ENCODE peak calls at places on chromosomes 5 and 9, in seven cellular contexts. E is psoas muscle, Q is RWPE1, G is stomach, H is D721Med, N is bronchial epithelial cell, V is neural crest cell. A is an unnamed sample.

GRCh38 chr9:133023117-133023890 is 7.5 kb upstream of the GTF3C5 start:
- DNase-seq in H (no peak), G (peak; percentile 36), V (no peak), Q (no peak), N (no peak), E (no peak), A (no peak)

GRCh38 chr5:176365663-176366574 is 632 bp downstream of the ARL10 start:
- DNase-seq in V (peak; percentile 29), H (no peak), G (no peak), E (peak; percentile 54), Q (peak; percentile 41), N (peak; percentile 18), A (peak; percentile 76)

GRCh38 chr5:151275803-151276202 is 22.8 kb downstream of the GM2A start:
- DNase-seq in E (no peak), H (no peak), V (no peak), N (no peak), Q (no peak), G (no peak), A (no peak)

GRCh38 chr5:159412284-159413046 is 82.2 kb upstream of the IL12B start:
- DNase-seq in Q (no peak), N (peak; percentile 14), G (peak; percentile 26), V (no peak), E (no peak), H (no peak), A (no peak)

GRCh38 chr5:110086658-110087388 is 397.1 kb downstream of the MAN2A1 start:
- DNase-seq in G (no peak), E (peak; percentile 39), Q (peak; percentile 62), V (no peak), N (peak; percentile 97), H (no peak), A (no peak)

GRCh38 chr5:86909461-86909881 is 291.7 kb downstream of the COX7C start:
- DNase-seq in E (no peak), G (no peak), N (no peak), Q (peak; percentile 86), H (no peak), V (no peak), A (no peak)

GRCh38 chr5:140633081-140633471 is at the start of gene CD14:
- DNase-seq in G (peak; percentile 32), H (no peak), N (peak; percentile 61), Q (peak; percentile 89), E (peak; percentile 66), V (no peak), A (no peak)

GRCh38 chr5:115349001-115349817 is 52.8 kb upstream of the CCDC112 start:
- DNase-seq in G (peak; percentile 36), V (no peak), N (peak; percentile 88), Q (peak; percentile 85), E (peak; percentile 32), H (no peak), A (no peak)

GRCh38 chr9:37675661-37676060 is 24.9 kb downstream of the FRMPD1 start:
- DNase-seq in V (no peak), G (no peak), Q (no peak), E (no peak), H (no peak), N (no peak), A (no peak)

GRCh38 chr5:142618125-142618524 is 67.8 kb downstream of the FGF1 start:
- DNase-seq in E (no peak), Q (peak; percentile 22), N (peak; percentile 66), V (no peak), H (no peak), G (no peak), A (no peak)

GRCh38 chr5:72228957-72229356 is 91.1 kb downstream of the MRPS27 start:
- DNase-seq in E (no peak), V (no peak), G (no peak), N (no peak), H (no peak), Q (no peak), A (no peak)

GRCh38 chr5:149238540-149238939 is 33.1 kb upstream of the AFAP1L1 start:
- DNase-seq in G (no peak), V (no peak), H (no peak), Q (no peak), E (no peak), N (no peak), A (no peak)

GRCh38 chr5:78543916-78544315 is 104.7 kb downstream of the LHFPL2 start:
- DNase-seq in E (no peak), Q (no peak), G (no peak), V (no peak), N (no peak), H (no peak), A (no peak)

GRCh38 chr5:138032028-138032571 is 779 bp downstream of the FAM13B start:
- DNase-seq in Q (no peak), V (no peak), E (peak; percentile 69), G (peak; percentile 64), N (peak; percentile 44), H (peak; percentile 39), A (no peak)

GRCh38 chr9:127528407-127529251 is 77.3 kb downstream of the LRSAM1 start:
- DNase-seq in N (no peak), Q (no peak), E (no peak), V (no peak), G (no peak), H (no peak), A (no peak)

GRCh38 chr5:132203916-132204315 is 23.7 kb downstream of the P4HA2 start:
- DNase-seq in N (no peak), V (no peak), H (no peak), E (no peak), Q (no peak), G (no peak), A (no peak)

GRCh38 chr5:168596927-168597326 is 17.8 kb upstream of the PANK3 start:
- DNase-seq in H (no peak), G (no peak), V (no peak), E (no peak), N (no peak), Q (no peak), A (no peak)

GRCh38 chr5:159442210-159442850 is 112.0 kb upstream of the IL12B start:
- DNase-seq in V (no peak), N (no peak), Q (no peak), E (no peak), H (no peak), G (no peak), A (peak; percentile 16)

GRCh38 chr5:80963966-80964481 is 3.9 kb downstream of the RASGRF2 start:
- DNase-seq in V (no peak), N (no peak), G (no peak), E (no peak), Q (no peak), H (no peak), A (no peak)

GRCh38 chr5:175477440-175477839 is 920 bp upstream of the SFXN1 start:
- DNase-seq in E (no peak), Q (no peak), N (no peak), H (no peak), V (no peak), G (no peak), A (no peak)

GRCh38 chr9:110255064-110255416 is 1.3 kb downstream of the TXN start:
- DNase-seq in V (no peak), G (no peak), E (no peak), Q (no peak), N (no peak), H (no peak), A (peak; percentile 34)

GRCh38 chr9:69469136-69469535 is 144.1 kb downstream of the ENTREP1 start:
- DNase-seq in N (no peak), Q (no peak), H (no peak), G (no peak), V (no peak), E (no peak), A (no peak)

GRCh38 chr9:73133921-73134407 is 17.7 kb upstream of the ANXA1 start:
- DNase-seq in G (no peak), N (peak; percentile 99), H (no peak), E (no peak), V (no peak), Q (peak; percentile 48), A (no peak)

GRCh38 chr9:115069302-115069701 is 48.7 kb downstream of the TNC start:
- DNase-seq in N (no peak), E (no peak), Q (no peak), V (no peak), G (no peak), H (no peak), A (no peak)

GRCh38 chr5:143245929-143246561 is 157.4 kb downstream of the NR3C1 start:
- DNase-seq in H (no peak), V (no peak), N (peak; percentile 98), Q (peak; percentile 99), E (peak; percentile 43), G (no peak), A (no peak)

GRCh38 chr5:69217732-69218568 is 16.7 kb upstream of the CDK7 start:
- DNase-seq in V (peak; percentile 90), H (peak; percentile 57), E (peak; percentile 98), Q (peak; percentile 96), G (peak; percentile 89), N (peak; percentile 80), A (peak; percentile 97)
- TF ChIP-seq CTCF in V (peak; percentile 50), H (no peak), E (peak; percentile 26), Q (no peak), G (no peak), N (peak; percentile 6), A (no peak)

DNA sequence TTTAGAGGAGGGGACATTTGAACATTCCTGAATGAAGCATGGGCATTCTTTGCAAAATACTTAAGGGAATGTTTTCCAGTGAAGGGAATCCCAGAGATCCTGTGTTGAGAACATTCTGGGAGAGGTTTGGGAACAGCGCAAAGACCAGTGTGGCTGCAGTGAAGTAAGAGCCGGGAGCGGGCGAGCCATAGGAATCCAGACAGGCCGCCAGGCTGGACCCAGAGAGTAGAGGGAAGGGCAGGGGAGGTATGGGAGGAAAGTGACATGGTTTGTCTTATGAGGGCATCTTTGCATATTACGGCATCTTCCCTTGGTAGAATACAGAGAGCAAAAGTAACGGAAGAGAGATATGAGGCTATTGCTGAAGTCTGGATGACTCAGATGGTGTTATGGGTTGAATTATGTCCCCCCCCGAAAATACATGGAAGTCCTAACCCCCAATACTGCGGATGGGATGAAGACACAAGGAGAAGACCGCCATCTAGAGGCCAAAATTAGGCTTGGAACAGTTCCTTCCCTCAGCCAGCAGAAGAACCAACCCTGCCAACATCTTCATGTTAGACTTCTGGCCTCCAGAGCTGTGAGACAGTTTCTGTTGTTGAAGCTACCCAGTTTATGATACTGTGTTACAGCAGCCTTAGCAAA is 268.2 kb downstream of the MAST4 start:
- DNase-seq in E (no peak), G (no peak), N (peak; percentile 50), Q (peak; percentile 45), V (no peak), H (no peak), A (no peak)
- TF ChIP-seq CTCF in E (peak; percentile 32), G (peak; percentile 17), N (peak; percentile 48), Q (peak; percentile 84), V (no peak), H (peak; percentile 24), A (no peak)

DNA sequence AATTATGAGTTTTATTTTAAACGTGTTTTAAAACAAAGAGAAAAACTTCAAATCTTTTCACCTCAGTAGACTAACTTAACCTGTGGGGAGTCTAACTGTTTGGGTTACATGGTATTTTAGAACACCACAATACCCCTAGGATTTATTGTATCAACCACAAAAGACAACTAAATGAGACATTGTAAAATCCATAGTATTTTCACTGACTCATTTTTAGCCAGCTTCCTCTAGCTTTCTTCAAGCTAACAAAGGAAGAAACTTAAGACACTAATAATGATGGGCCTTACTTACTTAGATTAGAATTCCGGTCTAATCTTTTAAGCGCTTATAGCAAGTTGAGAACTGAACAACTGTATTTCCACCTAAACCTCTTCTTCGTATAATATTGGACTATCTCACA is 529.3 kb downstream of the DMRTA1 start:
- DNase-seq in G (no peak), H (no peak), Q (no peak), V (no peak), N (peak; percentile 23), E (no peak), A (no peak)
- TF ChIP-seq CTCF in G (no peak), H (no peak), Q (no peak), V (no peak), N (no peak), E (no peak), A (no peak)

GRCh38 chr5:135216072-135216812 is 182.2 kb upstream of the PITX1 start:
- DNase-seq in E (no peak), G (peak; percentile 8), H (no peak), Q (no peak), V (no peak), N (no peak), A (no peak)
- TF ChIP-seq CTCF in E (no peak), G (no peak), H (no peak), Q (no peak), V (no peak), N (no peak), A (no peak)